ENCODE peak calls at places on chromosomes 13 and 19, in eight cellular contexts. V is astrocyte; K is cardiac muscle cell; T is CD8-positive, alpha-beta T cell; G is K562; C is heart left ventricle; U is body of pancreas; M is breast epithelium. R is an unnamed sample.

GRCh38 chr19:10288662-10289166 is 1.0 kb upstream of the ICAM5 start:
- DNase-seq in U (no peak), T (no peak), K (peak; percentile 65), V (no peak), G (peak; percentile 94), M (no peak), C (no peak), R (peak; percentile 68)

GRCh38 chr13:98370806-98371553 is 193.9 kb upstream of the RNF113B start:
- DNase-seq in M (no peak), V (peak; percentile 80), U (peak; percentile 67), T (no peak), C (no peak), K (peak; percentile 10), G (no peak), R (no peak)

GRCh38 chr19:850221-850978 is 1.7 kb upstream of the ELANE start:
- DNase-seq in M (peak; percentile 84), C (peak; percentile 94), V (peak; percentile 40), G (peak; percentile 57), K (peak; percentile 24), U (peak; percentile 91), T (no peak), R (peak; percentile 75)

GRCh38 chr13:37595162-37595561 is 3.4 kb downstream of the POSTN start:
- DNase-seq in C (no peak), M (no peak), T (no peak), K (no peak), G (no peak), U (no peak), V (peak; percentile 68), R (no peak)

GRCh38 chr13:71602327-71602726 is 264.7 kb downstream of the DACH1 start:
- DNase-seq in V (no peak), C (no peak), G (no peak), M (no peak), T (no peak), K (no peak), U (no peak), R (no peak)

GRCh38 chr13:88103824-88104223 is 432.7 kb downstream of the SLITRK5 start:
- DNase-seq in T (no peak), M (no peak), U (no peak), K (peak; percentile 14), G (no peak), V (no peak), C (no peak), R (no peak)

GRCh38 chr19:12365094-12365371 is 450 bp downstream of the ZNF442 start:
- DNase-seq in C (no peak), U (peak; percentile 38), M (peak; percentile 28), T (no peak), G (peak; percentile 34), K (no peak), V (peak; percentile 22), R (peak; percentile 25)

GRCh38 chr13:19957320-19958118 is 1.0 kb upstream of the ZMYM2 start:
- DNase-seq in T (peak; percentile 69), M (peak; percentile 74), G (no peak), C (peak; percentile 78), K (peak; percentile 49), V (peak; percentile 73), U (peak; percentile 73), R (peak; percentile 77)

GRCh38 chr13:27991881-27992280 is 3.4 kb upstream of the URAD start:
- DNase-seq in G (no peak), T (no peak), U (no peak), M (no peak), V (no peak), K (no peak), C (no peak), R (no peak)

GRCh38 chr13:24036115-24036514 is 124.4 kb upstream of the SPATA13 start:
- DNase-seq in G (no peak), U (no peak), V (peak; percentile 47), C (no peak), K (no peak), T (no peak), M (no peak), R (no peak)

GRCh38 chr19:17952041-17952976 is 14.6 kb upstream of the KCNN1 start:
- DNase-seq in T (no peak), G (peak; percentile 32), V (no peak), K (peak; percentile 65), M (no peak), C (no peak), U (no peak), R (no peak)

GRCh38 chr13:36919206-36919832 is 719 bp downstream of the SMAD9 start:
- DNase-seq in T (no peak), K (peak; percentile 87), V (peak; percentile 18), U (peak; percentile 15), C (no peak), M (no peak), G (no peak), R (peak; percentile 35)

GRCh38 chr13:93262729-93263128 is 36.1 kb downstream of the GPC6 start:
- DNase-seq in C (no peak), G (no peak), U (no peak), M (no peak), K (no peak), T (no peak), V (peak; percentile 86), R (no peak)

GRCh38 chr13:60012503-60012902 is 151.2 kb downstream of the DIAPH3 start:
- DNase-seq in V (no peak), T (no peak), K (no peak), M (no peak), G (no peak), U (peak; percentile 53), C (no peak), R (peak; percentile 29)

GRCh38 chr19:48480151-48480475 is 10.9 kb downstream of the CYTH2 start:
- DNase-seq in T (no peak), M (no peak), G (no peak), K (no peak), V (no peak), C (peak; percentile 82), U (peak; percentile 65), R (no peak)

GRCh38 chr13:105139048-105139379 is 1396.4 kb downstream of the EFNB2 start:
- DNase-seq in K (no peak), U (no peak), T (no peak), C (no peak), V (no peak), G (no peak), M (no peak), R (no peak)

GRCh38 chr19:35766571-35767104 is 8.7 kb downstream of the PROSER3 start:
- DNase-seq in K (no peak), C (no peak), V (no peak), M (no peak), G (no peak), U (no peak), T (no peak), R (no peak)

GRCh38 chr19:1287622-1288527 is 2.2 kb downstream of the EFNA2 start:
- DNase-seq in M (no peak), U (no peak), G (no peak), K (no peak), T (no peak), V (no peak), C (no peak), R (no peak)

GRCh38 chr13:49457221-49457620 is 13.1 kb downstream of the SETDB2 start:
- DNase-seq in C (no peak), M (no peak), K (no peak), V (peak; percentile 45), U (no peak), T (no peak), G (no peak), R (no peak)

GRCh38 chr13:47085346-47085745 is 188.5 kb upstream of the HTR2A start:
- DNase-seq in K (no peak), G (no peak), U (no peak), M (no peak), T (no peak), V (peak; percentile 20), C (no peak), R (no peak)

GRCh38 chr13:113904411-113904810 is 40.5 kb upstream of the GAS6 start:
- DNase-seq in M (peak; percentile 15), K (peak; percentile 59), T (no peak), V (no peak), G (peak; percentile 26), U (peak; percentile 53), C (no peak), R (peak; percentile 56)

DNA sequence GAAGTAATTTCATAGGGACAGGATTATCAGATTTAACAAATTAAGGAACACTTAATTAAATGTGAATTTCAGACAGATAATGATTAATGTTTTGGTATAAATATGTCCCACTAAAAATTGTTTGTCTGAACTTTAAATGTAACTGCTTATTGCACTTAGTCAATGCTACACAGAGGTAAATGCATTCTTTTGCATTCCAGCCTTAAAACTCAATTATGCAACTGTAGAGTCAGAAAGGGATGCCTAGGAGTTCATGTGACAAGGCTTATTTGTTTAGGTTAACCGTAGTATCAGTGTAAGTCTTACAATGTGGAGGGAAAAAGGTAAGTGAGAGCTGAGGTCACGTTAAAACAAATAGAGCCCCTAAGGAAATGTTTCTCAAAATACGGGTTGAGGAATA is 347.2 kb upstream of the ARGLU1 start:
- DNase-seq in M (no peak), U (no peak), V (no peak), C (no peak), G (no peak), T (no peak), K (no peak), R (no peak)
- TF ChIP-seq CTCF in M (no peak), U (no peak), V (no peak), C (no peak), G (no peak), T (no peak), K (no peak), R (no peak)

DNA sequence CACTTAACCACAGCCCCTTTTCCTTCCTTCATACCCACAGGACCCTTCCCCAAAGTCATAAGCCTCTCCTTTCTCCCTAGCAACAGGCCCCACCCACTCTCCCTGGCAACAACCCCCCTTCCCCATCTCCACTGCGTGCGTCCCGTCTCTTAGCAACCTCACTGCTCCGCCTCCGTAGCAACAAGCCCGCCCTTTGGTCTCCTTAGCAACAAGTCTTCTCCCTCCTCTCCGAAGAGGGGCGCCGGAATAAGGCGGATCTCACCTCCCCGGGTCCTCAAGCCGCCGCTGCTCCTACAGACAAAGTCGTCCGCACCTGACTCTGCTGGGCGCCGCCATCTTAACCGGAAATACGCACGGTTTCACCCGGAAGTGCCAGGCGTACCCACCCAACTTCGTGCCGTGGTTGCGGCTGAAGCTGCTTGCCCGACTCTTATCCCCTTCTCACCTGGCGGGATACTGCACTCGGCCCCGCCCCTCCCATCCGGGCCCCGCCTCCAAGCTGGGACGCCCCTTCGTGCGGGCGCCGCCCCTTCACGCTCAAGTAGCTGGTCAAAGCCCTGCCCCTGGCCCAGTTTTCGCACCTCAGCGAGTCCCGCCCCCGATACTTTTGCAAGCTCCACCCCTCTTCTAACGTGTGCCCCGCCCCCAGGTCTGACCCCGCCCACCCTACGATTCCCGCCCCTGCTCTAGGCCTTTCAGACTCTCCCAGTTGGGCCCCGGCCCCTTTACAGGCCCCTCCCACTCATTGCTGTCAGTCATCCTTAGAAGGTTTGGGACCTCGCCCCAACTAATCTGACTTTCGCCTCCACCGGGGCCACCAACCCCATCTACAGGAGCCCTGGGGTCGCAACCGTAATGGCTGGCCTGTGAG is at the start of gene HSPBP1:
- DNase-seq in K (peak; percentile 94), U (peak; percentile 96), M (peak; percentile 97), V (peak; percentile 90), C (peak; percentile 94), T (peak; percentile 93), G (peak; percentile 94), R (peak; percentile 99)
- H3K4me1 ChIP-seq in K (peaks cover 3% of the 10 kb centered on the region), U (peaks cover 19% of the 10 kb centered on the region), M (no peaks in the 10 kb centered on the region), V (peaks cover 7% of the 10 kb centered on the region), C (peaks cover 14% of the 10 kb centered on the region), T (peaks cover 32% of the 10 kb centered on the region), G (peaks cover 28% of the 10 kb centered on the region), R (peaks cover 11% of the 10 kb centered on the region)

GRCh38 chr19:40923934-40924391 is 41.9 kb upstream of the CYP2A7 start:
- DNase-seq in U (peak; percentile 39), K (no peak), M (no peak), V (no peak), C (no peak), T (no peak), G (no peak), R (peak; percentile 45)
- H3K4me3 ChIP-seq in U (no peak overlapping the region), K (no peak overlapping the region), M (no peak overlapping the region), V (no peak overlapping the region), C (no peak overlapping the region), T (no peak overlapping the region), G (no peak overlapping the region), R (no peak overlapping the region)

GRCh38 chr13:30664689-30665088 is 47.0 kb downstream of the USPL1 start:
- DNase-seq in V (no peak), G (no peak), K (no peak), M (no peak), U (no peak), C (no peak), T (no peak), R (no peak)
- TF ChIP-seq CTCF in V (no peak), G (no peak), K (no peak), M (no peak), U (no peak), C (no peak), T (no peak), R (no peak)

R was measured in mucosa of descending colon.